ENCODE peak calls at places on chromosomes 3 and 15, in ten cellular contexts. W, C, G, A, Y, O, H, D, Q and S are unnamed samples.

GRCh38 chr3:159936541-159936940 is 52.1 kb upstream of the IL12A start:
- DNase-seq in W (no peak), C (no peak), G (peak; percentile 36), A (no peak), Y (no peak), O (no peak), H (no peak), D (no peak), Q (no peak), S (no peak)

GRCh38 chr3:115698851-115699535 is 75.7 kb downstream of the GAP43 start:
- DNase-seq in W (no peak), C (no peak), G (peak; percentile 33), A (no peak), Y (no peak), O (no peak), H (no peak), D (no peak), Q (no peak), S (no peak)

GRCh38 chr15:48925714-48926223 is 38.0 kb downstream of the SHC4 start:
- DNase-seq in W (peak; percentile 36), C (no peak), G (peak; percentile 97), A (peak; percentile 50), Y (no peak), O (no peak), H (no peak), D (no peak), Q (no peak), S (peak; percentile 37)

GRCh38 chr3:4887177-4887576 is 92.1 kb upstream of the BHLHE40 start:
- DNase-seq in W (no peak), C (no peak), G (no peak), A (no peak), Y (no peak), O (no peak), H (no peak), D (no peak), Q (no peak), S (no peak)

GRCh38 chr3:153163349-153164008 is 1.5 kb downstream of the RAP2B start:
- DNase-seq in W (peak; percentile 80), C (no peak), G (peak; percentile 29), A (peak; percentile 63), Y (no peak), O (peak; percentile 16), H (no peak), D (no peak), Q (no peak), S (no peak)

GRCh38 chr3:150251654-150252053 is 156.4 kb upstream of the TSC22D2 start:
- DNase-seq in W (no peak), C (no peak), G (peak; percentile 47), A (no peak), Y (no peak), O (no peak), H (no peak), D (no peak), Q (no peak), S (no peak)

GRCh38 chr3:151347432-151347831 is 18.1 kb upstream of the P2RY13 start:
- DNase-seq in W (no peak), C (peak; percentile 62), G (no peak), A (peak; percentile 95), Y (no peak), O (peak; percentile 48), H (no peak), D (peak; percentile 23), Q (peak; percentile 45), S (no peak)

GRCh38 chr3:77053769-77054168 is 13.9 kb downstream of the ROBO2 start:
- DNase-seq in W (no peak), C (no peak), G (no peak), A (no peak), Y (no peak), O (no peak), H (no peak), D (no peak), Q (no peak), S (no peak)

GRCh38 chr15:72724028-72724427 is 38.0 kb downstream of the BBS4 start:
- DNase-seq in W (no peak), C (no peak), G (peak; percentile 34), A (no peak), Y (no peak), O (no peak), H (no peak), D (no peak), Q (no peak), S (no peak)

GRCh38 chr3:129058441-129059194 is 2.0 kb upstream of the GP9 start:
- DNase-seq in W (no peak), C (no peak), G (no peak), A (no peak), Y (no peak), O (no peak), H (no peak), D (peak; percentile 73), Q (no peak), S (no peak)

GRCh38 chr15:80773122-80773551 is 6.0 kb upstream of the CEMIP start:
- DNase-seq in W (no peak), C (no peak), G (peak; percentile 35), A (no peak), Y (no peak), O (no peak), H (no peak), D (no peak), Q (no peak), S (no peak)

GRCh38 chr3:149481491-149481890 is 7.0 kb downstream of the TM4SF4 start:
- DNase-seq in W (no peak), C (no peak), G (no peak), A (no peak), Y (no peak), O (no peak), H (no peak), D (no peak), Q (no peak), S (no peak)

DNA sequence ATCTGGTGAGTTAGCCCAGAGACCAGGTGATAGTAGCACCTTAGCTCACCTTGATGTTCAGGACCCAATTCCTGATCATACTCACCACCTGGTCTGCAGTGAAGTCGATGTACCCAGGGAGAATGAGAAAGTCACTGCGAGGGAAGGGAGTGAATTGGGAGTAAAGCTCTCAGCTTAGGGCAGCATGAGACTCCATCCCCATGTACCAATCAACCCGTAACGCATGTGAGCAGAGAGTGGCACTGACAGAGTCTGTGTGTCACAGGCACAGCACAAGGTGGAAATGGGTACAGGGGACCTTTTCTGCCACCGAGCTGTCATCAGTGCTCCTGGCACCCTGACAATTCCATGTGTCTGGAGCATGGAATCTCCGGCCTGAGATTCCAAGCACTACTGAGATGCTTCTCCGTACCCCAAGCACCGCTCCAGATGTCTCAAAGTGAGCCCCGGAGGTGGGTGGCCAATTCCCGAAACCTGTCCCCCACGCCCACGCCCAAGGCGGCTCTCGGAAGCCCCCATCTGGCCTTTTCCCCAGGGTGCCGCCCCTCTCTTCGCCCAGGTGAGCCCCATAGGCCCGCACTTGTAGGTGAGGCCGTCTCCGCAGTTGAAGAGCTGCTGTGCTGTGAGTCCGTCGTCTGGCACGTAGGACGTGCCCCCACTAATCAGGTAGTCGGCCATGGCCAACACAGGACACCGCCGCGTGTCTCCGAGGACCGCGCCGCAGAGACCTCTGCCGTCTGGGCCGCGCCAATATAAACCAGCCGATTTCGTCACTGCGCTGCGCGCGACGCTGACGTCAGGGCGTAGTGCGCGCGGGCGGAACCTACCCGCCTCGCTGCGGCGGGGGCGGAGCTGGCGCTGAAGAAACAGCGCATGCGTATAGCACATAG is at the start of gene IMPDH2:
- DNase-seq in W (peak; percentile 99), C (peak; percentile 96), G (peak; percentile 91), A (peak; percentile 92), Y (peak; percentile 98), O (peak; percentile 90), H (peak; percentile 70), D (peak; percentile 95), Q (peak; percentile 97), S (peak; percentile 71)
- TF ChIP-seq POLR2A in W (peak; percentile 99), C (peak; percentile 97), G (peak; percentile 98), A (peak; percentile 99), Y (peak; percentile 86), O (peak; percentile 96), H (peak; percentile 99), D (peak; percentile 98), Q (peak; percentile 98), S (peak; percentile 100)

DNA sequence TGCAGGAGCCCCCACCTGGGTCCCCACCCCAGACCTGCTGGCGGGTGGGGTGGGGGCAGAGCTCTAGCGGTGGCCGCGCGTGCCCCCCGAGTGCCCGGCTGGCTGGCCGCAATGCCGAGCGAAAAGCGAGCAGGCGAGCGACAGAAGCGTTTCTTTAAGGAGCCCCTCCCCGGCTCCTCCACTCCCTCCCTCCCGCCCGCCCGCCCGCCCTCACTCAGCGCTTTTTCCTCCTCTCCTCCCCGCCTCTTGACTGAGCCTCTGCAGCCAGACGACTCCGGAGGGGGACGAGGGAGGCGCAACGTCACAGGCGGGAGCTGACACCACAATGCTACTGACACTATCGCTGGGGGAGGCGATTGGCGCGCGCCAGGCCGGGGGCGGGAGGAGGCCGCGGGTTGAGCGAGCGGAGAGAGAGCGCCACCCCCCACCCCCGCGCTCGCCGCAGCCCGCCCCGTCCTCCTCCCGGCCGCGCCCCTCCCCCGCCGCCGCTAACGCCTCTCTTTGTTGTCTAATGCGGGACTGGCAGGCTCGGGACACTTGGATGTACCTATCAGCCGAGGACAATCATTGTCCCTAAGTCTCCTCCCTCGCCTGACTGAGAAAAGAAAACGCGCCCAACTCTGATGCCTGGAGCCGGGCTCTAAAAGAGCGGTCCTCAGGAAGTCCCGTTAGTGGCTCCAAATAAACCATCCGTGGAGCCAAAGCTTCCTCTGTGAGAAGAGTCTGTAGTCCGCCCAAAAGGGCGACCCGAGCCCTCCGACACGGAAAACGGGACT is at the start of gene MEX3B:
- DNase-seq in W (peak; percentile 96), C (peak; percentile 99), G (peak; percentile 99), A (peak; percentile 99), Y (peak; percentile 99), O (peak; percentile 88), H (peak; percentile 82), D (peak; percentile 92), Q (peak; percentile 94), S (peak; percentile 93)
- TF ChIP-seq POLR2A in W (no peak), C (no peak), G (peak; percentile 79), A (no peak), Y (no peak), O (peak; percentile 24), H (no peak), D (peak; percentile 28), Q (no peak), S (peak; percentile 40)

GRCh38 chr15:34216527-34217270 is 6.8 kb upstream of the KATNBL1 start:
- DNase-seq in W (no peak), C (no peak), G (no peak), A (no peak), Y (no peak), O (no peak), H (no peak), D (no peak), Q (no peak), S (no peak)
- TF ChIP-seq POLR2A in W (no peak), C (no peak), G (no peak), A (no peak), Y (no peak), O (no peak), H (no peak), D (no peak), Q (no peak), S (no peak)

DNA sequence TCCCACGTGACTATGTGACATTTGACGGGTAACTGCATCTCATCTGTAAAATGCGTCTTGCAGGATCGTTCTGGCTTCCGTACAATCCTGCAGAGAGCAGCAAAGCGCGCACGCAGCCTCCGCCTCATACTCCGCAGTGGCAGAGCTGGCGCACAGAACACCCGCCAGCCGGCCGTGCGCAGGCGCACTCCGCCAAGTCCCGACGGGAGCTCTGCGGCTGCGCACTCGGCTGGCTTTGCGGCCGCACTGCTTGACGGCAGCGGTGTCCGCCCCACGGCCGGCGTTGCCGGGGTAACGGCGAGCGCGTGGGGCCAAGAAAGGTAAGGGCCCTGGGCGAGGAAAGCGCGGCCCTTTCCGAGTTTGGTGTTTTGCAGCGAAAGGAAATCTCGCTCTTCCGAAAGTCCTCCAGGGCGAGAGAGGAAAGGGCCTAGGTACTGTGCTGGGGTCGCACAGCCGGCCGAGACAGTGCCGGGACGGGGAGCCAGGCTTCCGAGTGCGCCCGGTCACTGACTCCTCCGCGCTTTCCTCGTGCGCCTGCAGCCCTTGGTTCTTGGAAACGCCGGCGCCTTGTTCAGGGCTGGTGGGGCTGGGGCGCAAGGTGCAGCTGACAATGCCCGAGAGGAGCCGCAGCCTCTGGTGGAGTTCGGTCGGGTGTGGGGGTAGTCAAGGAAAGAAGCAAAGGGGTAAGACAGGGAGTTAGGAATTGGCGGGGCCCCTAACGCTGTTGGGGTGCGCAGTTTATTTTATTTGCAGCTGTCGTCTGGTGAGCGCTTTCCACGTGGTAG is at the start of gene TSEN2:
- DNase-seq in W (peak; percentile 98), C (peak; percentile 97), G (peak; percentile 94), A (peak; percentile 96), Y (peak; percentile 98), O (peak; percentile 80), H (peak; percentile 92), D (peak; percentile 96), Q (peak; percentile 97), S (peak; percentile 94)
- TF ChIP-seq POLR2A in W (peak; percentile 77), C (no peak), G (no peak), A (peak; percentile 93), Y (no peak), O (peak; percentile 93), H (peak; percentile 72), D (peak; percentile 93), Q (peak; percentile 99), S (peak; percentile 80)